ENCODE peak calls at places on chromosomes 6 and 20, in four cellular contexts. Y, F, A and Z are unnamed samples. For H4K20me1, the result is how much of the 10 kb centered on the place peaks cover.

GRCh38 chr20:12354725-12355124 is 437.0 kb downstream of the BTBD3 start:
- DNase-seq in Y (no peak), F (no peak), A (no peak), Z (no peak)

GRCh38 chr6:29705389-29706231 is 17.6 kb upstream of the HLA-F start:
- DNase-seq in Y (peak), F (peak), A (peak), Z (peak)

GRCh38 chr20:33437141-33437911 is 6.2 kb downstream of the SNTA1 start:
- DNase-seq in Y (no peak), F (no peak), A (no peak), Z (no peak)

GRCh38 chr6:46661500-46661899 is 8.7 kb downstream of the SLC25A27 start:
- DNase-seq in Y (no peak), F (no peak), A (no peak), Z (no peak)

GRCh38 chr6:41654433-41655020 is 16.3 kb downstream of the MDFI start:
- DNase-seq in Y (no peak), F (no peak), A (no peak), Z (no peak)

GRCh38 chr6:42313941-42314570 is 96.4 kb upstream of the MRPS10 start:
- DNase-seq in Y (no peak), F (no peak), A (no peak), Z (no peak)

GRCh38 chr6:163589401-163589800 is 174.9 kb downstream of the QKI start:
- DNase-seq in Y (no peak), F (no peak), A (no peak), Z (no peak)

GRCh38 chr6:122580731-122581130 is 29.5 kb upstream of the PKIB start:
- DNase-seq in Y (no peak), F (peak), A (peak), Z (no peak)

GRCh38 chr6:116648161-116648560 is 20.4 kb downstream of the ZUP1 start:
- DNase-seq in Y (no peak), F (no peak), A (no peak), Z (no peak)

GRCh38 chr6:139762587-139763031 is 388.2 kb upstream of the CITED2 start:
- DNase-seq in Y (no peak), F (no peak), A (no peak), Z (no peak)

GRCh38 chr20:33933469-33933909 is 60.2 kb upstream of the RALY start:
- DNase-seq in Y (peak), F (peak), A (peak), Z (peak)

GRCh38 chr20:49620364-49621240 is 52.7 kb upstream of the PTGIS start:
- DNase-seq in Y (no peak), F (no peak), A (no peak), Z (peak)

GRCh38 chr6:95292011-95292410 is 285.3 kb upstream of the MANEA start:
- DNase-seq in Y (no peak), F (no peak), A (no peak), Z (no peak)

GRCh38 chr6:74872754-74873446 is 333.0 kb downstream of the COL12A1 start:
- DNase-seq in Y (no peak), F (no peak), A (no peak), Z (no peak)

GRCh38 chr20:32436142-32436861 is 78.2 kb downstream of the ASXL1 start:
- DNase-seq in Y (no peak), F (no peak), A (no peak), Z (no peak)

GRCh38 chr20:32437391-32438074 is 79.4 kb downstream of the ASXL1 start:
- DNase-seq in Y (no peak), F (no peak), A (peak), Z (peak)

GRCh38 chr20:32434434-32434833 is 76.3 kb downstream of the ASXL1 start:
- DNase-seq in Y (no peak), F (no peak), A (no peak), Z (no peak)

GRCh38 chr20:32436968-32437367 is 78.8 kb downstream of the ASXL1 start:
- DNase-seq in Y (no peak), F (no peak), A (no peak), Z (no peak)

GRCh38 chr20:32435449-32436107 is 77.4 kb downstream of the ASXL1 start:
- DNase-seq in Y (no peak), F (no peak), A (no peak), Z (no peak)
- H4K20me1 ChIP-seq in Y (half or more), F (under half), A (under half), Z (under half)

DNA sequence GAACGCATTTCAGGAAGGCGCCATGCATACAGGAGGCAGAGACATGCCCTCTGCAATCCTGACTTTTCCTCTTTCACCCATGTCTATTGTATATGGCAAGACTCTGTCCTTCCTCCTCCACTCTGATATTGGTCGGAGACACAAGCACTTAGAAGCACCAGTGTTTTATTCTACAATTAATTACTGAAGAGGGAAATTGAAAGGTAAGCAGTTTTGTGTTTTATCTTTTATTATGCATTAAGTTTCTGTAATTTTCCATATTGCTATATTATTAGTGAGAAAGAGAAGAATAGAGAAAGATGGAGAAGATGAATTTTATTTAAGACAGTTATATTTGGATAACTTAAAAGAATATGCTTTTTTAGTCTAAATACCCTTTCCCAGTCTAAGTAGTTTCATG is 13.5 kb downstream of the ARID1B start:
- DNase-seq in Y (no peak), F (no peak), A (no peak), Z (no peak)
- H4K20me1 ChIP-seq in Y (half or more), F (under half), A (under half), Z (under half)

GRCh38 chr6:85672050-85672449 is 29.4 kb upstream of the SYNCRIP start:
- DNase-seq in Y (no peak), F (no peak), A (no peak), Z (peak)
- H4K20me1 ChIP-seq in Y (under half), F (under half), A (under half), Z (under half)

GRCh38 chr20:62328684-62329388 is 26.0 kb downstream of the ADRM1 start:
- DNase-seq in Y (no peak), F (no peak), A (no peak), Z (no peak)
- H4K20me1 ChIP-seq in Y (under half), F (under half), A (under half), Z (under half)

GRCh38 chr20:2137552-2138201 is 36.0 kb downstream of the STK35 start:
- DNase-seq in Y (no peak), F (no peak), A (no peak), Z (no peak)
- H4K20me1 ChIP-seq in Y (half or more), F (under half), A (under half), Z (under half)

GRCh38 chr20:21511485-21511849 is 2.4 kb downstream of the NKX2-2 start:
- DNase-seq in Y (no peak), F (no peak), A (no peak), Z (no peak)
- H4K20me1 ChIP-seq in Y (under half), F (under half), A (under half), Z (under half)

GRCh38 chr6:144578385-144579350 is 293.5 kb downstream of the UTRN start:
- DNase-seq in Y (no peak), F (no peak), A (peak), Z (no peak)

GRCh38 chr6:144580039-144580438 is 294.9 kb downstream of the UTRN start:
- DNase-seq in Y (no peak), F (no peak), A (no peak), Z (no peak)

GRCh38 chr6:144576871-144577270 is 291.7 kb downstream of the UTRN start:
- DNase-seq in Y (no peak), F (no peak), A (no peak), Z (no peak)

GRCh38 chr6:144574796-144575195 is 289.7 kb downstream of the UTRN start:
- DNase-seq in Y (no peak), F (no peak), A (no peak), Z (no peak)

GRCh38 chr6:144575327-144575726 is 290.2 kb downstream of the UTRN start:
- DNase-seq in Y (no peak), F (no peak), A (no peak), Z (no peak)
- H4K20me1 ChIP-seq in Y (under half), F (under half), A (under half), Z (under half)

GRCh38 chr20:25308671-25309394 is 60.9 kb downstream of the PYGB start:
- DNase-seq in Y (no peak), F (no peak), A (peak), Z (no peak)
- H4K20me1 ChIP-seq in Y (under half), F (under half), A (under half), Z (under half)

GRCh38 chr6:85628353-85628752 is 14.3 kb downstream of the SYNCRIP start:
- DNase-seq in Y (no peak), F (no peak), A (no peak), Z (no peak)

GRCh38 chr6:85637579-85637978 is 5.1 kb downstream of the SYNCRIP start:
- DNase-seq in Y (no peak), F (no peak), A (no peak), Z (no peak)

DNA sequence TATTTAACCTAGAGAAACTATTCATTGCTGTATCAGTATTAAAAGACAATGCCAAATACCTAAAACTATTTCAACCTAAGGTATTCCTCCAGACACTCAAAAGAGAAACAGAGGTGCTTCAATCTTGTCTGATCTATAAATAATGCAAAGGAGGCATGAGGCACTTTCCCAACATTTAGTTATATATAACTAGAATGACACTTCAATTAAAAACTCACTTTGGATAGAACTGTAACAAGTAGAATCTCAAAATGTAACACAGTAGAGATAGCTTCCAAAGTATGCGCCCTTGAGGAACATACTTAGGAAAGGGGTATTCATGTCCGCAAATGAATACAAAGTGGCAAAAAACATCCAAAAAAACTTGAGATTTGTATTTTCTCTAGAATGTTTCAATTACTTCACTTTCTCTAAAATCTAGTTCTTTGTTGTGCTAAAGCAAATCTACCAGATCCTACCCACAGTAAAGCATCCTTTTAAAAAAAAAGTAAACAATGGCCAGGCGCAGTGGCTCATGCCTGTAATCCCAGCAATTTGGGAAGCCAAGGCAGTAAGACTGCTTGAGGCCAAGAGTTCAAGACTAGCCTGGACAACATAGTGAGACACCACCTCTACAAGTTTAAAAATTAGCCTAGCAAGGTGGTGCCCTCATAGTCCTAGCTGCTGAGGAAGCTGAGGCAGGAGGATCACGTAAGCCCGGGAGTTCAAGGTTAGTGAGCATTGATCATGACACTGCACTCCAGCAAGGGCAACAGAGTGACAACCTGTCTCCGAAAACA is 10.3 kb downstream of the SYNCRIP start:
- DNase-seq in Y (no peak), F (no peak), A (no peak), Z (no peak)
- H4K20me1 ChIP-seq in Y (half or more), F (under half), A (under half), Z (half or more)